ENCODE peak calls at places on chromosomes 11 and 22, in four cellular contexts. X is A549, E is transverse colon, S is HepG2. M is an unnamed sample.

GRCh38 chr22:23749747-23750373 is 1.1 kb downstream of the ZNF70 start:
- DNase-seq in X (no peak), E (no peak), S (no peak), M (no peak)

GRCh38 chr11:68012843-68013610 is 2.9 kb downstream of the ALDH3B1 start:
- DNase-seq in X (peak; percentile 82), E (no peak), S (peak; percentile 96), M (no peak)

GRCh38 chr11:122339661-122340060 is 223.6 kb upstream of the BLID start:
- DNase-seq in X (no peak), E (no peak), S (no peak), M (no peak)

GRCh38 chr11:73787051-73787642 is 527 bp upstream of the MRPL48 start:
- DNase-seq in X (no peak), E (no peak), S (no peak), M (no peak)

GRCh38 chr11:13440100-13440855 is 22.7 kb downstream of the BTBD10 start:
- DNase-seq in X (peak; percentile 58), E (peak; percentile 27), S (no peak), M (no peak)

GRCh38 chr11:64865286-64866172 is 12.9 kb downstream of the EHD1 start:
- DNase-seq in X (no peak), E (no peak), S (no peak), M (no peak)

GRCh38 chr11:77205467-77206263 is 77.6 kb downstream of the MYO7A start:
- DNase-seq in X (no peak), E (no peak), S (no peak), M (no peak)

GRCh38 chr11:120017582-120017981 is 120.3 kb downstream of the TRIM29 start:
- DNase-seq in X (no peak), E (no peak), S (no peak), M (no peak)

GRCh38 chr11:104602643-104603042 is 295.6 kb downstream of the CASP12 start:
- DNase-seq in X (no peak), E (no peak), S (no peak), M (no peak)

GRCh38 chr11:71384561-71384960 is 63.6 kb downstream of the DHCR7 start:
- DNase-seq in X (no peak), E (no peak), S (no peak), M (no peak)

GRCh38 chr11:123300874-123301695 is 106.0 kb upstream of the CLMP start:
- DNase-seq in X (no peak), E (no peak), S (no peak), M (no peak)

GRCh38 chr11:1339066-1339675 is 29.7 kb upstream of the TOLLIP start:
- DNase-seq in X (no peak), E (no peak), S (no peak), M (no peak)

GRCh38 chr11:44596541-44597276 is 31.2 kb downstream of the CD82 start:
- DNase-seq in X (no peak), E (no peak), S (no peak), M (no peak)

GRCh38 chr22:26995222-26995621 is 337.8 kb downstream of the MIAT start:
- DNase-seq in X (no peak), E (peak; percentile 9), S (no peak), M (no peak)

DNA sequence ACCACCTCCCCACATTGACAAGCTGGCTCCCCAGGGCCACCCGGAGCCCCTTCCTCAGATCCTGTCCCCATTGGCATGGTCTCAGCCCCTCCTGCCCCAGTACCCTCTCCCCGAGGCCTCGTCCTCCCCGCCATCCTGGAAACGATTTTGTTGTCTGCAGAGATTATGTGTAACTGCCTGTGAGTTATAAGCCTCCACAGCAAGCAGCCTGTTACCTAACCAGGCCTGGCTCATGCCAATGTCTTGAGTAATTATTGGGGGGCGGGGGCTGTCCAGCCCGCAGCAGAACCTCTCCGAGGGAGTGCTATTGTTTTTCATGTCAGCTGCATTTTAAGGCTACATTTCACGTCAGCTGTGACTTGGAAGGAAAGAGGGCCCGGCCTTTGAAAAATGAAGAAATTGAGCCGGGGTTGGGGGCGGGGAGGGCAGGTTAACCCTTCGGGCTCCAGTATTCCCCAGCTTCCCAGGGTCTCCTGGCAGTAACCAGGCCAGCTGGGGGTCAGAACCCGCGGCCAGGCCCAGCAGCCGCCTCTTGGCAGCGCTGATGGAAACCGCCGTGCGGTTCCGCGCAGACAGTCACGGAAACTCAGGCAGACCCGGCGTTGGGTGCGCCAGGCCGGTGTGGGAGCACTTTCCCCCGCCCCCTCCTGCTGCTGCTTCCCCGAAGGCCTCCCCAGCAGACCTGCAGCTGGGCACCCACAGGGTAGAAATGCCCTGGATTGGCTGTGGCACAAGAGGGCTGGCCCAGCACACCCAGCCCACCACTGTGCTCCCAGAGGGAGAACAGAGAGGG is 59.5 kb downstream of the CDKN1C start:
- DNase-seq in X (peak; percentile 20), E (peak; percentile 63), S (peak; percentile 60), M (peak; percentile 31)
- TF ChIP-seq EP300 in X (no peak), E (no peak), S (no peak), M (no peak)

GRCh38 chr11:9613118-9613829 is 39.8 kb downstream of the WEE1 start:
- DNase-seq in X (peak; percentile 97), E (peak; percentile 95), S (peak; percentile 94), M (peak; percentile 83)

GRCh38 chr11:9616858-9617257 is 43.4 kb downstream of the WEE1 start:
- DNase-seq in X (no peak), E (no peak), S (no peak), M (no peak)

GRCh38 chr11:9616042-9616640 is 42.7 kb downstream of the WEE1 start:
- DNase-seq in X (no peak), E (no peak), S (no peak), M (no peak)

GRCh38 chr11:9615031-9615451 is 41.6 kb downstream of the WEE1 start:
- DNase-seq in X (no peak), E (no peak), S (no peak), M (no peak)

DNA sequence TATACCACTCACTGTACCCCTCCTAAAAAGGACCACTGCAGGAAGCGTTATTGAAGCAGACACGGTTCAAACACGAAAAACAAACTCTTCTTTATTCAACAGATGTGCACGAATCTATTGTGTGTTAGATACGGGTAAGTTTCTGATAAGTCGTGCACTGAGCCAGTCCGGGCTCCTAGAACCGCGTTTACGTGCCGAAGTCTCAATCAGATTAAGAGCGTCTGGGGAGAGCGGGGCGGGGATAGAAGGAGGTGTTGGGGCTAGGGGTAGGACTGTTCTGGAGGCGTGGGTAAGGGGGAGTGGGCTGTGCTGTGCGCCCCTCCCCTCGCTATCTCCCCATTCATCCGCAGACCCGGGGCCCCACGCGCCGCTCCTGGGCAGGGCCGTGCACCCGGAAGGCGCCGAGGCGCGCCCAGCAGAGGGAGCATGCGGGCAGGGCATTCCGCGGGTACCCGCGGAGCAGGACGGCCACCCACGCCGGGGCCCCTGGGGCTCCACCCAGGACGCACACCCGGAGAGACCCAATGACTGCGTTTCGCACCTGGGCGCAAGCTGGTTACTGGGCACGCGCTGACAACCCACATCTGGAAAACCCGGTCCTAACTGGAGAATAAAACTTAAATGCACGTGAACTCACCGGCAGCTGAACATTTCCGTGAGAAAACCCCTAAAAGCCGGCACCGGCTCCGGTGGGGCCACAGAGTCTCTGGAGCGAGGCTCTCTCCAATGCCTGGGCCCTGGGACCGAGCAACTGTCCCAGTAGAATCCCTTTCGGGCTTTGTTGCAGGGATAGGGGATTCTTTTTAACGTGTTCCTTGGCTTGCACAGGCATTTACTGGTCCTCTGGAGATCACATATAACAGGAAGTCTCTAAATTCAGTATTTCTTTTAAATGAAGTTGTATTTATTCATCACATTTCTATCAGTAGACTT is 40.6 kb downstream of the WEE1 start:
- DNase-seq in X (peak; percentile 84), E (peak; percentile 91), S (peak; percentile 60), M (no peak)
- TF ChIP-seq EP300 in X (no peak), E (no peak), S (no peak), M (peak; percentile 53)

GRCh38 chr11:65918211-65919150 is at the start of gene C11orf68:
- DNase-seq in X (no peak), E (no peak), S (no peak), M (peak; percentile 55)

GRCh38 chr11:65917434-65918210 is 1.2 kb downstream of the C11orf68 start:
- DNase-seq in X (no peak), E (no peak), S (no peak), M (no peak)

GRCh38 chr11:65921033-65921555 is 1.9 kb downstream of the DRAP1 start:
- DNase-seq in X (no peak), E (no peak), S (no peak), M (no peak)

GRCh38 chr11:65920035-65920802 is 993 bp downstream of the DRAP1 start:
- DNase-seq in X (no peak), E (peak; percentile 29), S (no peak), M (no peak)

GRCh38 chr11:65919151-65920034 is at the start of gene DRAP1:
- DNase-seq in X (peak; percentile 86), E (peak; percentile 99), S (peak; percentile 94), M (peak; percentile 85)
- TF ChIP-seq EP300 in X (peak; percentile 31), E (no peak), S (peak; percentile 50), M (no peak)

DNA sequence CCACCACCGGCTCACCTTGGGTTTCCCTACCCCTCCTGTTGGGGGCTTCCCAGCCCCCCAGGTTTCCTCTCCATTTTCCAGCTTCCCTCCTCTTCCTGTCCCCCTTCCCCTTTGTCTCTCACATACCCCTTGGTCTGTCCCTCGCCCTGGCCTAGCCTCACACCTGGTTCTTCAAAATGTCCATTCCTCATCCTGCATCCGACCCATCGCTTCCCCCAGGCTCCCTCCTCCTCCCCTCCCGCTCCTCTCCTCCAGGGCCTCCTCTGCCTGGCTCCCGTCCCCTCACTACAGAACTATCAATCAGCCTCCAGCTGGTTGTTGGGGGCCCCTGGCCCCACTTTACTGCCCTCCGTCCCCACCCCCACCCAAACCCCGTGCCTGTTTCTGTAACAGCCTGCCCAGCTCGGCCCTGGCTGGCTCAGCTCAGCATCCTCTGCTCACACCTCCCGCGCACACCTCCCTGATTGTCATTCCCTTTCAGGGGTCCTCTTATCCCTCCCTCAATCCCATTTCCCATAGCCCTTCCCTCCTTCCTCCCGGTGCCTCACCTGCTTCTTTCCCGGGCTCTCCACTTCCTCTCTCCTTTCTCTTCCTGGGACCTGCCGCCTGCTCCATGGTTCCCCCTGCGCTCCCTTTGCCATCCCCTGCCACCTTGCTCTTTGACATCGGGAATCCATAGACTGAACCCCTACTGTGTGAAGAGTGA is 1.3 kb downstream of the CNIH2 start:
- DNase-seq in X (no peak), E (no peak), S (no peak), M (no peak)
- TF ChIP-seq EP300 in X (no peak), E (no peak), S (no peak), M (no peak)

GRCh38 chr11:59857444-59858434 is 8.5 kb downstream of the TCN1 start:
- DNase-seq in X (peak; percentile 6), E (no peak), S (no peak), M (no peak)
- TF ChIP-seq EP300 in X (no peak), E (no peak), S (no peak), M (no peak)

GRCh38 chr11:28481673-28482480 is 373.7 kb downstream of the METTL15 start:
- DNase-seq in X (no peak), E (no peak), S (no peak), M (no peak)

GRCh38 chr11:28470180-28470579 is 362.0 kb downstream of the METTL15 start:
- DNase-seq in X (no peak), E (no peak), S (no peak), M (no peak)

GRCh38 chr11:28472904-28473303 is 364.7 kb downstream of the METTL15 start:
- DNase-seq in X (no peak), E (no peak), S (no peak), M (no peak)

GRCh38 chr11:28476864-28477263 is 368.7 kb downstream of the METTL15 start:
- DNase-seq in X (no peak), E (no peak), S (no peak), M (no peak)

GRCh38 chr11:28476053-28476452 is 367.9 kb downstream of the METTL15 start:
- DNase-seq in X (no peak), E (no peak), S (no peak), M (no peak)
- TF ChIP-seq EP300 in X (no peak), E (no peak), S (no peak), M (no peak)

M was measured in H1.